ENCODE peak calls at places on chromosomes 11 and 22, in six cellular contexts. U is heart right ventricle; S is mesenteric fat pad; M is HFF-Myc; Z is stimulated activated CD4-positive, alpha-beta T cell treated with anti-CD3 and anti-CD28 coated beads, Interleukin-1b, Interleukin-23, amount 100 ng/mL, for 1 hour; C is frontal cortex. N is an unnamed sample.

GRCh38 chr11:115418081-115418480 is 86.1 kb downstream of the CADM1 start:
- DNase-seq in C (no peak), Z (no peak), M (no peak), S (no peak), U (no peak), N (no peak)

GRCh38 chr11:85809881-85810280 is 1.1 kb downstream of the SYTL2 start:
- DNase-seq in U (no peak), S (no peak), M (no peak), Z (no peak), C (no peak), N (no peak)

GRCh38 chr11:111814567-111814966 is 48.4 kb upstream of the PPP2R1B start:
- DNase-seq in S (no peak), U (no peak), C (no peak), Z (no peak), M (peak), N (peak)

GRCh38 chr22:20388200-20388599 is 5.8 kb upstream of the ZNF74 start:
- DNase-seq in Z (no peak), S (peak), M (no peak), U (no peak), C (no peak), N (no peak)

GRCh38 chr11:6647282-6647679 is 8.3 kb downstream of the DCHS1 start:
- DNase-seq in U (peak), M (no peak), S (no peak), Z (no peak), C (no peak), N (peak)

GRCh38 chr11:3147257-3147619 is 17.9 kb downstream of the OSBPL5 start:
- DNase-seq in S (no peak), M (no peak), Z (no peak), C (no peak), U (no peak), N (no peak)

GRCh38 chr22:31244044-31244942 is 32.2 kb downstream of the LIMK2 start:
- DNase-seq in C (no peak), S (peak), U (no peak), Z (no peak), M (no peak), N (no peak)

GRCh38 chr11:128416976-128417375 is 170.4 kb downstream of the ETS1 start:
- DNase-seq in M (no peak), Z (no peak), S (no peak), U (no peak), C (no peak), N (no peak)

GRCh38 chr22:42316988-42317387 is 46.5 kb upstream of the TCF20 start:
- DNase-seq in U (no peak), Z (no peak), M (no peak), C (no peak), S (no peak), N (no peak)

GRCh38 chr22:37519268-37520195 is at the start of gene CARD10:
- DNase-seq in C (no peak), U (peak), M (no peak), S (no peak), Z (no peak), N (no peak)

GRCh38 chr11:9076661-9077060 is 14.7 kb downstream of the SCUBE2 start:
- DNase-seq in S (no peak), M (no peak), Z (no peak), C (no peak), U (no peak), N (no peak)

GRCh38 chr22:46357186-46357500 is 21.6 kb downstream of the TRMU start:
- DNase-seq in C (no peak), S (no peak), M (no peak), Z (no peak), U (no peak), N (no peak)

GRCh38 chr11:67303132-67303988 is at the start of gene SSH3:
- DNase-seq in Z (no peak), C (peak), U (peak), M (no peak), S (peak), N (no peak)

GRCh38 chr11:131691558-131692041 is 321.2 kb downstream of the NTM start:
- DNase-seq in U (no peak), S (no peak), Z (no peak), C (no peak), M (no peak), N (no peak)

GRCh38 chr22:45878051-45878764 is 98.8 kb downstream of the WNT7B start:
- DNase-seq in Z (no peak), S (peak), C (no peak), U (no peak), M (no peak), N (no peak)

GRCh38 chr22:50236731-50237409 is 8.0 kb downstream of the TUBGCP6 start:
- DNase-seq in C (no peak), M (no peak), S (no peak), U (no peak), Z (no peak), N (no peak)

GRCh38 chr11:103696130-103696529 is 340.3 kb upstream of the DDI1 start:
- DNase-seq in U (no peak), S (no peak), Z (no peak), M (no peak), C (no peak), N (no peak)

GRCh38 chr11:64598797-64599697 is 8.0 kb downstream of the SLC22A12 start:
- DNase-seq in S (no peak), M (no peak), U (no peak), C (no peak), Z (no peak), N (no peak)

GRCh38 chr11:5297671-5298070 is 4.1 kb downstream of the OR51B4 start:
- DNase-seq in S (no peak), C (no peak), M (no peak), U (no peak), Z (no peak), N (no peak)

GRCh38 chr11:64003807-64004589 is 17.8 kb downstream of the OTUB1 start:
- DNase-seq in U (no peak), Z (no peak), S (no peak), M (no peak), C (no peak), N (peak)

GRCh38 chr11:70460959-70461358 is 62.6 kb downstream of the CTTN start:
- DNase-seq in Z (no peak), S (no peak), C (no peak), M (no peak), U (no peak), N (no peak)

GRCh38 chr22:36781656-36782627 is 6.0 kb upstream of the IFT27 start:
- DNase-seq in Z (peak), C (peak), U (peak), S (peak), M (peak), N (no peak)

GRCh38 chr11:134562941-134563471 is 151.0 kb upstream of the B3GAT1 start:
- DNase-seq in M (no peak), Z (no peak), U (peak), S (peak), C (no peak), N (no peak)

GRCh38 chr11:94732617-94733292 is 35.4 kb upstream of the AMOTL1 start:
- DNase-seq in C (no peak), U (peak), S (no peak), M (peak), Z (no peak), N (no peak)